ENCODE peak calls at places on chromosomes 5 and 9, in four cellular contexts. A, G, Y and X are unnamed samples.

GRCh38 chr9:135254176-135255032 is 166.9 kb downstream of the OLFM1 start:
- DNase-seq in A (no peak), G (no peak), Y (no peak), X (no peak)

GRCh38 chr5:94778712-94779111 is 160.2 kb downstream of the SLF1 start:
- DNase-seq in A (no peak), G (no peak), Y (no peak), X (no peak)

GRCh38 chr5:52743970-52744369 is 43.7 kb upstream of the ITGA1 start:
- DNase-seq in A (no peak), G (no peak), Y (no peak), X (no peak)

GRCh38 chr5:128777052-128777451 is 188.2 kb upstream of the SLC27A6 start:
- DNase-seq in A (no peak), G (no peak), Y (peak), X (no peak)

GRCh38 chr5:152113401-152113800 is 188.8 kb upstream of the GLRA1 start:
- DNase-seq in A (no peak), G (no peak), Y (no peak), X (no peak)

GRCh38 chr9:121860213-121860612 is 208.8 kb downstream of the DAB2IP start:
- DNase-seq in A (no peak), G (no peak), Y (no peak), X (no peak)

GRCh38 chr5:115842089-115842881 is 550 bp downstream of the AP3S1 start:
- DNase-seq in A (peak), G (peak), Y (no peak), X (no peak)

GRCh38 chr5:35012796-35013195 is 35.0 kb downstream of the AGXT2 start:
- DNase-seq in A (no peak), G (no peak), Y (no peak), X (no peak)

GRCh38 chr9:78542491-78543175 is 245.7 kb downstream of the PSAT1 start:
- DNase-seq in A (no peak), G (no peak), Y (no peak), X (peak)

GRCh38 chr5:170538096-170538465 is 34.3 kb downstream of the KCNIP1 start:
- DNase-seq in A (no peak), G (no peak), Y (no peak), X (no peak)

GRCh38 chr5:138240690-138241385 is 27.7 kb upstream of the CDC23 start:
- DNase-seq in A (no peak), G (no peak), Y (no peak), X (no peak)

GRCh38 chr5:135203593-135204036 is 169.6 kb upstream of the PITX1 start:
- DNase-seq in A (peak), G (peak), Y (no peak), X (no peak)

GRCh38 chr9:135116892-135117680 is 29.6 kb downstream of the OLFM1 start:
- DNase-seq in A (no peak), G (no peak), Y (no peak), X (no peak)

GRCh38 chr5:170463426-170463825 is 40.4 kb upstream of the KCNIP1 start:
- DNase-seq in A (no peak), G (no peak), Y (no peak), X (no peak)

GRCh38 chr5:133398646-133399081 is 213.7 kb downstream of the FSTL4 start:
- DNase-seq in A (no peak), G (no peak), Y (peak), X (no peak)

GRCh38 chr5:135395451-135395850 is 3.6 kb downstream of the MACROH2A1 start:
- DNase-seq in A (no peak), G (peak), Y (no peak), X (no peak)

GRCh38 chr9:127313042-127313560 is 48.5 kb downstream of the GARNL3 start:
- DNase-seq in A (no peak), G (no peak), Y (no peak), X (no peak)

GRCh38 chr5:73950441-73950873 is 324.5 kb downstream of the ARHGEF28 start:
- DNase-seq in A (no peak), G (no peak), Y (no peak), X (no peak)

GRCh38 chr5:127011151-127011550 is 19.2 kb downstream of the MARCHF3 start:
- DNase-seq in A (no peak), G (no peak), Y (no peak), X (no peak)

GRCh38 chr5:68689010-68689409 is 404.8 kb upstream of the SLC30A5 start:
- DNase-seq in A (no peak), G (no peak), Y (no peak), X (no peak)

GRCh38 chr5:41876678-41877077 is 6.5 kb upstream of the OXCT1 start:
- DNase-seq in A (no peak), G (no peak), Y (no peak), X (no peak)

GRCh38 chr5:133343196-133343595 is 269.1 kb downstream of the FSTL4 start:
- DNase-seq in A (no peak), G (no peak), Y (no peak), X (no peak)

GRCh38 chr9:98175013-98175679 is 17.3 kb downstream of the CORO2A start:
- DNase-seq in A (peak), G (no peak), Y (no peak), X (no peak)

GRCh38 chr5:77773734-77774280 is 2.3 kb downstream of the TBCA start:
- DNase-seq in A (no peak), G (no peak), Y (no peak), X (no peak)

GRCh38 chr5:167642779-167643517 is 648.5 kb upstream of the WWC1 start:
- DNase-seq in A (no peak), G (no peak), Y (no peak), X (no peak)

GRCh38 chr5:43191740-43192557 is at the start of gene NIM1K:
- DNase-seq in A (peak), G (no peak), Y (no peak), X (peak)

GRCh38 chr9:34292552-34292951 is 36.5 kb downstream of the KIF24 start:
- DNase-seq in A (no peak), G (no peak), Y (no peak), X (no peak)

GRCh38 chr5:40841068-40841805 is at the start of gene CARD6:
- DNase-seq in A (no peak), G (peak), Y (no peak), X (no peak)

GRCh38 chr5:4773827-4774317 is 366.3 kb upstream of the ADAMTS16 start:
- DNase-seq in A (no peak), G (no peak), Y (no peak), X (no peak)

GRCh38 chr5:75536694-75537360 is 25.1 kb downstream of the POLK start:
- DNase-seq in A (no peak), G (no peak), Y (no peak), X (peak)

GRCh38 chr5:143205386-143205785 is 198.1 kb downstream of the NR3C1 start:
- DNase-seq in A (no peak), G (no peak), Y (no peak), X (no peak)

GRCh38 chr5:180142824-180143610 is 66.0 kb downstream of the RASGEF1C start:
- DNase-seq in A (no peak), G (no peak), Y (no peak), X (no peak)

GRCh38 chr9:33165263-33166151 is 1.6 kb downstream of the B4GALT1 start:
- DNase-seq in A (peak), G (peak), Y (peak), X (no peak)

GRCh38 chr5:89168766-89169165 is 285.8 kb upstream of the MEF2C start:
- DNase-seq in A (no peak), G (no peak), Y (peak), X (no peak)

GRCh38 chr9:76866689-76867088 is 39.2 kb downstream of the PRUNE2 start:
- DNase-seq in A (no peak), G (no peak), Y (no peak), X (no peak)

GRCh38 chr9:116978155-116978554 is 291.1 kb downstream of the TRIM32 start:
- DNase-seq in A (no peak), G (no peak), Y (no peak), X (no peak)
- TF ChIP-seq ESRRA in A (no peak), G (no peak), Y (no peak), X (no peak)

DNA sequence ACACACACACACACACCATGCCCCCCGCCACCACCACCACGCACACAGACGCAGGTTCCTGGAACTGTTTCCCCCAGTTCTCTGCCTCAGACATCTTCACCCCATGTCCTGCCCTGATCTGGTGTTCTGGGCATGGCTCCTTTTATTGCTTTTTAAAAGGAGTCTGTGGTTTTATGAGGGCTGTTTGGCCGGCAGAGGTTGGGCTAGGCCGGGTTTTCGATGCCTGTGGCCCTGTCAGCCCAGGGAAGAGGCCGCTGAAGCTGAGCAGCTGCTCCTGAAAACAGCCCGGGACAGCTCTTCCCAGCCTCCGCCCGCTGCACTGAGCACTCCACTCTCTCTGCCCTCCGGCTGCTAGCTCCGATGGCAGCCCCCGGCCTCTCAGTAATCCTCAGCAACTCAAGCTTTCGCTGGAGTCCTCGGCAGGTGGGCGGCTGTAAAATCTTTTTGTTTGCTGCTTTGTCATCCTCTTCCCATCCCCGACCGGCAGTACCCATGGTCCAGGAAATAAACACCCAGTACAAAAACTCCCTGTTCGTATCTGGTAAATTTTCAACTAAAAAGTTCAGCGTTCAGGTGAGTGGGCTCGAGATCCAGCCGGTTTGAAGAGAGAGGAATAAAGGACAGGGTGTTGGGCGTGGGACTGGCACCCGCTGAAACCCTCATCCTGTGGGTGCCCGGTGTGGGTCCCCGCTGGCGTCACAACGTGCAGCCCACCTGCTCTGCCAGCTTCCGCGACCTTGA is 103.0 kb upstream of the ERCC6L2 start:
- DNase-seq in A (peak), G (no peak), Y (no peak), X (peak)
- TF ChIP-seq CREM in A (no peak), G (no peak), Y (no peak), X (no peak)

GRCh38 chr9:16458696-16459420 is 411.6 kb downstream of the BNC2 start:
- DNase-seq in A (no peak), G (no peak), Y (peak), X (no peak)
- TF ChIP-seq TCF7 in A (no peak), G (no peak), Y (no peak), X (no peak)

DNA sequence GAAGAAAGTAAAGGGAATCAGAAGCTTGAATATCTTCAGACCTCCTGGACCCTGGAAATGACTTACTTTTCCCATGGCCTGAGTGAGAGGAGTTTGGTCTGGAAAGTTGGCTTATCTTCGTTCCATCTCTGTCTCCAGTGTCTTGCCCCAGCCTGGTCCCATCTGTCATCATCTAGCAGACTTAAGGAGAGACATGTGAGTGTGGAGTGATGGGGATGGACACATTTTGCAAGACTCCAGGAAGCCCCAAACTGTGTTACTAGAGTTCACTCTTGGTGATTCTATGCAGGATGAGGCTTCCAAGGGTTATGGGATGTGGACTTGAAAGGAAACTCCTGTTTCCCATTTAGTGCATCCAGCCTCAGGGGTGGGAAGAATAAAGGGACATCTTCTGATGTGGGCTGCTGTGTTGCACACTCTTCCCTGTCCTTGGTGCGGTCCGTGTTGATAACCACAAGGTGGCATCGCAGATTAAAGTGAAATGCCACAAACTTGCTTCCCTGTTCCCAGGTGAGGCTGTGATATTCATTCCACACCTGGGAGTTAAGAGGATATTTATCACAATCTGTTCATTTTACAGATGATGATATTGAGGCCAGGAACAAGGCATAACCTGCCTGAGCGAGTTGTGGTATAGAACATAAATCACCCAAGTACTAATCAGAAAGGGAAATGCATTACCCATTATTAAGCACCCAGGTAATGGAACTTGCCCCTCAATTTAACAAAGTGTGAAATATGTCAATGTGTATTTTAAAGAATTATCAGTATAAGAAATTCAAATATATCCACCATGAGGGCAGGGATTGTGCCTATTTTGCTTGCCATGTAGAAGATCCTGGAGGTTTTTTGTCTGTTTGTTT is 269.9 kb upstream of the PAPPA start:
- DNase-seq in A (peak), G (peak), Y (no peak), X (peak)
- TF ChIP-seq ESRRA in A (no peak), G (no peak), Y (no peak), X (no peak)

DNA sequence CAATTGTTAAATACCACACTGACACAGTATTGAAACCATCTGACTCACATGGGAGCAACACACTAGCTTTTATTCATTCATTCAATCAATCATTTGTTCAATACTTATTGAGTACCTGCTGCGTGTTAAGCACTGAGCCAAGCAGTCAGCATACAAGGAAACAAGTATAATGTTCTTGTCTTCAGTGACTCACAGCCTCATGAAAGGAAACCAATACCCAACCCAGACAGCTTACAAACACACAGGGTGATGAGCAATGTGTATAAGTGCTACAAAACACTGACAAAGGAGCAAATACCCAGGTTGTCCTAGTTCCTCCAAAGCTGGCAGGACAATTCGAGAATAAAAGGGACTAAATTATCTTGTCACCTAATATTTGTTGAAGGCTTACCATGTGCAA is 67.6 kb upstream of the RASEF start:
- DNase-seq in A (no peak), G (no peak), Y (no peak), X (no peak)
- TF ChIP-seq CREM in A (no peak), G (no peak), Y (no peak), X (no peak)

GRCh38 chr5:137216976-137217598 is 282.0 kb downstream of the SPOCK1 start:
- DNase-seq in A (peak), G (no peak), Y (no peak), X (no peak)

GRCh38 chr5:137220523-137220927 is 278.6 kb downstream of the SPOCK1 start:
- DNase-seq in A (peak), G (peak), Y (no peak), X (no peak)

GRCh38 chr5:137217599-137218200 is 281.4 kb downstream of the SPOCK1 start:
- DNase-seq in A (no peak), G (no peak), Y (no peak), X (no peak)

GRCh38 chr5:137218471-137218870 is 280.7 kb downstream of the SPOCK1 start:
- DNase-seq in A (no peak), G (no peak), Y (no peak), X (no peak)

GRCh38 chr5:137218896-137219295 is 280.2 kb downstream of the SPOCK1 start:
- DNase-seq in A (no peak), G (no peak), Y (no peak), X (no peak)
- TF ChIP-seq TCF7 in A (no peak), G (no peak), Y (no peak), X (no peak)

DNA sequence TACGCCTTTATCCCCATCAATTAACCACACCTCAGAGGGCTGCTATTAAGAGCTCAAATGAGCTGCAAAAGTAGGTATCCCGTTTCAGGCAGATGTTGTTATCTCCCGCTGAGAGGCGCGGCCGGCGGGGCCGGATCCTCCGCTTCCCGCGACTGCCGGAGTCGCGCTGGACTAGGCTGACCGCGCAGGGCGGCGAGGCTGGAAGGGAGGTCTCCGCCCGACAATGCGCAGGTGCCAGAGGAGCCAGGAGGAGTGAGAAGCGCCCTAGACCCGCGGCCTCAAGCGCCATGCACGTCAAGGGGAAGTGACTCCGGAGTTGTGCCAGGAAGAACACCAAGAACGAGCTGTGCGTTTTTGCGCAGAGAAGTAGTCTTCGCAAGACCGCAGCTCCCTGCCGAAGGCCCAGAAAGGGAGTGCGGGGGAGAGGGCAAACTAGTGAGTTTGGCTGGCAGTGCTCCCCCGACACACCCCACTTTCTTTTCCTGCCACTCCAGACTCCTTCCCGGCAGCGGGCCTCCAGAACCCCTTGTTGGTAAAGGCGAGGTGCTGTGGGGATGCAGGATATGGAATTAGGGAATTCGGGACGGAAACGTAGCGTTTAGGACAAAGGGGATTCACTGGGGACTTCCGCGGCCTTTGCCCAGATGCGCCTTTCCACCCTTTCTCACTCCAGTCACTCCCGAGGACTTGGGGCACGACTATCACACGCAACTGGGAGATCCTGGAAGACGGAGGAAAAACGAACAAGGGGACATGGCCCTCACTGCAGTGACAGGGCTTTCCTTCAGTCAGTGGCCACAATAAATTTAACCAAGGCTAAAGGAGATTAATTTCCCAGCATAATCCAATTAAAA is 8.0 kb downstream of the NR2F1-AS1 start:
- DNase-seq in A (no peak), G (no peak), Y (no peak), X (peak)
- TF ChIP-seq ESRRA in A (no peak), G (no peak), Y (no peak), X (no peak)

GRCh38 chr9:15249042-15249818 is 57.8 kb downstream of the TTC39B start:
- DNase-seq in A (no peak), G (no peak), Y (no peak), X (peak)
- TF ChIP-seq CREM in A (no peak), G (no peak), Y (no peak), X (no peak)

GRCh38 chr5:176427971-176428370 is 11.6 kb upstream of the CLTB start:
- DNase-seq in A (no peak), G (peak), Y (no peak), X (no peak)
- TF ChIP-seq TCF7 in A (no peak), G (no peak), Y (no peak), X (no peak)